ENCODE peak calls at places on chromosomes 3 and 15, in ten cellular contexts. N is prostate gland, X is GM12865, G is left ventricle myocardium inferior, D is neural progenitor cell, J is HFF-Myc, Q is fibroblast of lung, C is astrocyte of the spinal cord, Y is heart left ventricle, L is astrocyte. H is an unnamed sample.

GRCh38 chr3:150168694-150169093 is 198.0 kb upstream of the PFN2 start:
- DNase-seq in L (peak; percentile 47), D (no peak), N (no peak), J (no peak), Q (peak; percentile 56), X (no peak), Y (peak; percentile 70), C (no peak), G (peak; percentile 18), H (peak; percentile 28)

GRCh38 chr3:181561130-181561529 is 150.6 kb upstream of the SOX2 start:
- DNase-seq in C (no peak), N (no peak), Q (no peak), X (no peak), D (no peak), Y (no peak), J (no peak), G (no peak), L (no peak), H (no peak)

GRCh38 chr3:71168043-71168720 is 415.3 kb downstream of the FOXP1 start:
- DNase-seq in X (no peak), Y (no peak), D (no peak), J (no peak), N (no peak), L (peak; percentile 69), Q (peak; percentile 75), C (peak; percentile 65), G (no peak), H (no peak)

GRCh38 chr3:2655229-2655701 is 454.9 kb downstream of the IL5RA start:
- DNase-seq in L (no peak), X (peak; percentile 68), C (no peak), N (no peak), D (no peak), Q (no peak), J (no peak), G (no peak), Y (no peak), H (no peak)

GRCh38 chr3:112038863-112039262 is 4.3 kb downstream of the TMPRSS7 start:
- DNase-seq in G (no peak), C (no peak), D (no peak), Q (peak; percentile 50), Y (no peak), X (peak; percentile 17), N (no peak), J (no peak), L (peak; percentile 27), H (peak; percentile 21)

GRCh38 chr3:114103181-114103580 is 46.6 kb downstream of the QTRT2 start:
- DNase-seq in C (no peak), Q (no peak), Y (no peak), X (no peak), J (no peak), L (no peak), G (no peak), N (no peak), D (no peak), H (no peak)

GRCh38 chr15:79431636-79432344 is at the start of gene MINAR1:
- DNase-seq in N (no peak), Y (no peak), C (peak; percentile 42), G (no peak), X (no peak), Q (peak; percentile 74), J (no peak), L (peak; percentile 57), D (peak; percentile 75), H (no peak)

GRCh38 chr3:100825574-100825973 is 116.3 kb downstream of the TFG start:
- DNase-seq in L (no peak), N (no peak), J (no peak), C (peak; percentile 8), G (no peak), Y (no peak), D (no peak), X (no peak), Q (no peak), H (no peak)

GRCh38 chr3:133930341-133930933 is 34.8 kb upstream of the RAB6B start:
- DNase-seq in C (peak; percentile 82), D (peak; percentile 81), L (peak; percentile 57), J (no peak), X (peak; percentile 59), N (peak; percentile 42), Q (peak; percentile 70), Y (no peak), G (no peak), H (no peak)

GRCh38 chr3:133887075-133887950 is 8.4 kb downstream of the RAB6B start:
- DNase-seq in Q (no peak), J (no peak), N (no peak), C (no peak), D (no peak), X (no peak), Y (no peak), L (no peak), G (no peak), H (no peak)

GRCh38 chr3:77746892-77747291 is 707.0 kb downstream of the ROBO2 start:
- DNase-seq in G (no peak), D (no peak), L (no peak), J (no peak), C (no peak), X (no peak), N (no peak), Q (no peak), Y (no peak), H (no peak)

GRCh38 chr3:135352213-135352612 is 557.2 kb downstream of the EPHB1 start:
- DNase-seq in L (no peak), G (no peak), N (no peak), Y (no peak), X (no peak), J (no peak), D (peak; percentile 13), C (no peak), Q (no peak), H (no peak)

GRCh38 chr15:33851079-33851478 is 117.2 kb upstream of the CHRM5 start:
- DNase-seq in Y (no peak), J (no peak), C (no peak), Q (no peak), D (no peak), N (no peak), X (no peak), G (no peak), L (no peak), H (no peak)

GRCh38 chr3:16173696-16174355 is 654 bp upstream of the GALNT15 start:
- DNase-seq in D (no peak), L (peak; percentile 92), Y (no peak), C (no peak), Q (peak; percentile 92), J (no peak), N (no peak), G (no peak), X (no peak), H (no peak)

GRCh38 chr3:16171009-16171408 is 3.5 kb upstream of the GALNT15 start:
- DNase-seq in N (no peak), J (no peak), X (no peak), Y (no peak), D (no peak), C (peak; percentile 47), Q (no peak), G (no peak), L (no peak), H (no peak)

GRCh38 chr3:16171825-16172224 is 2.7 kb upstream of the GALNT15 start:
- DNase-seq in G (no peak), X (no peak), C (no peak), Q (no peak), D (no peak), J (no peak), L (no peak), Y (no peak), N (peak; percentile 27), H (peak; percentile 10)

DNA sequence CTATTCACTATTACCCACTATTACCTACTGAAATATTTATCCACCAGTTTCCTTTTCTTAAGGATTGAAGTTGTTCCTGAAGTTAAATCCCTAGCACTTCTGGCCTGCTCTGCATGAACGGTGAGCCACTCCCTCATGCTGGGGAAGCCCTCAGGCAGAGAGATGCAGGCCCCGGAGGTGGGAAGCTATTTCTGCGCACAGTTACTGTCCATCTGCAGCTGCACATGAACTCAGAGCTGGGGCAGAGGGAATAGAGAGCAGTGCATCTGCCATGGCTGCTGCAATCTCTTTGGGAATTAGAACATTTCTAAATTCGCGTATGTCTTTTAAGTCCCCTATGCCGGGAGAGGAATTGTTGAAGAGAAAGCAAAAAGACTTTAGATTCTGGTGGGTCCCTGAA is 6.3 kb upstream of the GALNT15 start:
- DNase-seq in D (no peak), C (no peak), X (no peak), G (no peak), N (no peak), J (no peak), Q (no peak), L (no peak), Y (no peak), H (no peak)
- H3K4me3 ChIP-seq in D (no peak overlapping the region), C (no peak overlapping the region), X (no peak overlapping the region), G (no peak overlapping the region), N (no peak overlapping the region), J (no peak overlapping the region), Q (no peak overlapping the region), L (no peak overlapping the region), Y (no peak overlapping the region), H (no peak overlapping the region)

GRCh38 chr3:141051641-141052569 is 758 bp downstream of the SPSB4 start:
- DNase-seq in J (no peak), N (no peak), C (peak; percentile 44), G (peak; percentile 42), Q (peak; percentile 47), D (peak; percentile 85), Y (peak; percentile 25), X (no peak), L (peak; percentile 34), H (no peak)
- H3K4me3 ChIP-seq in J (peak overlapping the region; percentile 21), N (peak overlapping the region; percentile 12), C (peak overlapping the region; percentile 25), G (peak overlapping the region; percentile 77), Q (no peak overlapping the region), D (peak overlapping the region; percentile 78), Y (peak overlapping the region; percentile 72), X (no peak overlapping the region), L (peak overlapping the region; percentile 52), H (no peak overlapping the region)

GRCh38 chr3:142568393-142569017 is 10.0 kb downstream of the ATR start:
- DNase-seq in X (no peak), J (no peak), N (no peak), G (no peak), Y (no peak), D (peak; percentile 37), C (no peak), Q (no peak), L (no peak), H (no peak)
- H3K4me3 ChIP-seq in X (no peak overlapping the region), J (no peak overlapping the region), N (no peak overlapping the region), G (no peak overlapping the region), Y (no peak overlapping the region), D (no peak overlapping the region), C (no peak overlapping the region), Q (no peak overlapping the region), L (no peak overlapping the region), H (no peak overlapping the region)

GRCh38 chr15:55513125-55513524 is 5.1 kb upstream of the DNAAF4 start:
- DNase-seq in D (no peak), G (no peak), Q (no peak), C (no peak), N (no peak), L (no peak), X (no peak), Y (no peak), J (no peak), H (no peak)
- H3K4me3 ChIP-seq in D (no peak overlapping the region), G (no peak overlapping the region), Q (no peak overlapping the region), C (no peak overlapping the region), N (no peak overlapping the region), L (no peak overlapping the region), X (no peak overlapping the region), Y (no peak overlapping the region), J (no peak overlapping the region), H (no peak overlapping the region)

GRCh38 chr15:51094606-51095569 is at the start of gene TNFAIP8L3:
- DNase-seq in D (peak; percentile 65), G (peak; percentile 29), L (no peak), J (no peak), X (no peak), Y (peak; percentile 25), N (no peak), Q (peak; percentile 38), C (no peak), H (no peak)
- H3K4me3 ChIP-seq in D (peak within 1 kb of the TSS; percentile 55), G (peak within 1 kb of the TSS; percentile 76), L (peak within 1 kb of the TSS; percentile 49), J (peak within 1 kb of the TSS; percentile 37), X (peak within 1 kb of the TSS; percentile 38), Y (peak within 1 kb of the TSS; percentile 72), N (peak within 1 kb of the TSS; percentile 40), Q (peak within 1 kb of the TSS; percentile 66), C (peak within 1 kb of the TSS; percentile 51), H (peak within 1 kb of the TSS; percentile 38)